ENCODE peak calls at places on chromosomes 6 and 20, in seven cellular contexts. One of them, this sample, is unnamed.

GRCh38 chr6:151763303-151763702 is 44.2 kb upstream of the ESR1 start:
- DNase-seq in mesendoderm: peak; percentile 4
- DNase-seq in IMR-90: peak; percentile 21
- DNase-seq in neuronal stem cell: no peak
- DNase-seq in H1: no peak
- DNase-seq in H9: no peak
- DNase-seq in mesenchymal stem cell: no peak
- DNase-seq in this sample: peak; percentile 66

GRCh38 chr6:72554203-72554564 is 67.7 kb upstream of the KCNQ5 start:
- DNase-seq in mesendoderm: no peak
- DNase-seq in IMR-90: peak; percentile 86
- DNase-seq in neuronal stem cell: no peak
- DNase-seq in H1: no peak
- DNase-seq in H9: no peak
- DNase-seq in mesenchymal stem cell: peak; percentile 35
- DNase-seq in this sample: peak; percentile 72

GRCh38 chr20:21102252-21102609 is 3.9 kb downstream of the LINC00237 start:
- DNase-seq in mesendoderm: peak; percentile 74
- DNase-seq in IMR-90: no peak
- DNase-seq in neuronal stem cell: no peak
- DNase-seq in H1: no peak
- DNase-seq in H9: peak; percentile 57
- DNase-seq in mesenchymal stem cell: no peak
- DNase-seq in this sample: no peak

GRCh38 chr6:40792183-40792582 is 205.0 kb upstream of the LRFN2 start:
- DNase-seq in mesendoderm: no peak
- DNase-seq in IMR-90: no peak
- DNase-seq in neuronal stem cell: no peak
- DNase-seq in H1: no peak
- DNase-seq in H9: no peak
- DNase-seq in mesenchymal stem cell: no peak
- DNase-seq in this sample: no peak

GRCh38 chr6:21731411-21732031 is 138.0 kb downstream of the SOX4 start:
- DNase-seq in mesendoderm: peak; percentile 52
- DNase-seq in IMR-90: peak; percentile 61
- DNase-seq in neuronal stem cell: no peak
- DNase-seq in H1: no peak
- DNase-seq in H9: no peak
- DNase-seq in mesenchymal stem cell: no peak
- DNase-seq in this sample: peak; percentile 36

GRCh38 chr6:12313992-12314589 is 23.9 kb downstream of the EDN1 start:
- DNase-seq in mesendoderm: no peak
- DNase-seq in IMR-90: peak; percentile 35
- DNase-seq in neuronal stem cell: no peak
- DNase-seq in H1: no peak
- DNase-seq in H9: no peak
- DNase-seq in mesenchymal stem cell: no peak
- DNase-seq in this sample: peak; percentile 33

GRCh38 chr6:73722318-73723060 is 26.5 kb downstream of the CD109 start:
- DNase-seq in mesendoderm: no peak
- DNase-seq in IMR-90: peak; percentile 93
- DNase-seq in neuronal stem cell: no peak
- DNase-seq in H1: no peak
- DNase-seq in H9: no peak
- DNase-seq in mesenchymal stem cell: peak; percentile 95
- DNase-seq in this sample: peak; percentile 29

GRCh38 chr20:20229595-20229994 is 138.3 kb upstream of the INSM1 start:
- DNase-seq in mesendoderm: no peak
- DNase-seq in IMR-90: no peak
- DNase-seq in neuronal stem cell: no peak
- DNase-seq in H1: no peak
- DNase-seq in H9: no peak
- DNase-seq in mesenchymal stem cell: no peak
- DNase-seq in this sample: no peak

GRCh38 chr6:148164645-148165044 is 178.0 kb upstream of the SASH1 start:
- DNase-seq in mesendoderm: no peak
- DNase-seq in IMR-90: no peak
- DNase-seq in neuronal stem cell: no peak
- DNase-seq in H1: no peak
- DNase-seq in H9: no peak
- DNase-seq in mesenchymal stem cell: no peak
- DNase-seq in this sample: no peak

GRCh38 chr6:118617350-118617957 is 33.9 kb downstream of the CEP85L start:
- DNase-seq in mesendoderm: no peak
- DNase-seq in IMR-90: no peak
- DNase-seq in neuronal stem cell: no peak
- DNase-seq in H1: no peak
- DNase-seq in H9: no peak
- DNase-seq in mesenchymal stem cell: no peak
- DNase-seq in this sample: no peak

GRCh38 chr20:52905235-52905634 is 66.9 kb upstream of the TSHZ2 start:
- DNase-seq in mesendoderm: peak; percentile 12
- DNase-seq in IMR-90: no peak
- DNase-seq in neuronal stem cell: no peak
- DNase-seq in H1: no peak
- DNase-seq in H9: no peak
- DNase-seq in mesenchymal stem cell: no peak
- DNase-seq in this sample: no peak

GRCh38 chr20:32456869-32457421 is 98.8 kb downstream of the ASXL1 start:
- DNase-seq in mesendoderm: peak; percentile 78
- DNase-seq in IMR-90: peak; percentile 17
- DNase-seq in neuronal stem cell: peak; percentile 75
- DNase-seq in H1: no peak
- DNase-seq in H9: peak; percentile 79
- DNase-seq in mesenchymal stem cell: peak; percentile 76
- DNase-seq in this sample: no peak

GRCh38 chr6:27617700-27618689 is 145.1 kb upstream of the ZNF184 start:
- DNase-seq in mesendoderm: peak; percentile 90
- DNase-seq in IMR-90: peak; percentile 9
- DNase-seq in neuronal stem cell: no peak
- DNase-seq in H1: no peak
- DNase-seq in H9: peak; percentile 61
- DNase-seq in mesenchymal stem cell: peak; percentile 62
- DNase-seq in this sample: peak; percentile 55

GRCh38 chr6:111591370-111591900 is 14.2 kb downstream of the TRAF3IP2 start:
- DNase-seq in mesendoderm: no peak
- DNase-seq in IMR-90: peak; percentile 100
- DNase-seq in neuronal stem cell: no peak
- DNase-seq in H1: no peak
- DNase-seq in H9: no peak
- DNase-seq in mesenchymal stem cell: peak; percentile 99
- DNase-seq in this sample: peak; percentile 86

GRCh38 chr6:125797934-125798444 is 7.2 kb downstream of the NCOA7 start:
- DNase-seq in mesendoderm: peak; percentile 35
- DNase-seq in IMR-90: no peak
- DNase-seq in neuronal stem cell: no peak
- DNase-seq in H1: no peak
- DNase-seq in H9: no peak
- DNase-seq in mesenchymal stem cell: no peak
- DNase-seq in this sample: peak; percentile 85

GRCh38 chr6:98946266-98946817 is 1.4 kb downstream of the FBXL4 start:
- DNase-seq in mesendoderm: no peak
- DNase-seq in IMR-90: no peak
- DNase-seq in neuronal stem cell: no peak
- DNase-seq in H1: no peak
- DNase-seq in H9: no peak
- DNase-seq in mesenchymal stem cell: peak; percentile 26
- DNase-seq in this sample: no peak

GRCh38 chr6:118810420-118811027 is 83.4 kb upstream of the ASF1A start:
- DNase-seq in mesendoderm: no peak
- DNase-seq in IMR-90: no peak
- DNase-seq in neuronal stem cell: no peak
- DNase-seq in H1: no peak
- DNase-seq in H9: no peak
- DNase-seq in mesenchymal stem cell: no peak
- DNase-seq in this sample: no peak

GRCh38 chr20:39880890-39881289 is 808.1 kb downstream of the MAFB start:
- DNase-seq in mesendoderm: peak; percentile 41
- DNase-seq in IMR-90: no peak
- DNase-seq in neuronal stem cell: no peak
- DNase-seq in H1: peak; percentile 9
- DNase-seq in H9: peak; percentile 36
- DNase-seq in mesenchymal stem cell: no peak
- DNase-seq in this sample: no peak

GRCh38 chr6:108164815-108165706 is 761 bp upstream of the NR2E1 start:
- DNase-seq in mesendoderm: no peak
- DNase-seq in IMR-90: no peak
- DNase-seq in neuronal stem cell: peak; percentile 49
- DNase-seq in H1: no peak
- DNase-seq in H9: peak; percentile 74
- DNase-seq in mesenchymal stem cell: no peak
- DNase-seq in this sample: no peak

GRCh38 chr20:50314936-50315335 is 124.3 kb downstream of the CEBPB start:
- DNase-seq in mesendoderm: no peak
- DNase-seq in IMR-90: no peak
- DNase-seq in neuronal stem cell: no peak
- DNase-seq in H1: no peak
- DNase-seq in H9: no peak
- DNase-seq in mesenchymal stem cell: no peak
- DNase-seq in this sample: no peak

GRCh38 chr20:50318709-50319108 is 128.1 kb downstream of the CEBPB start:
- DNase-seq in mesendoderm: no peak
- DNase-seq in IMR-90: no peak
- DNase-seq in neuronal stem cell: no peak
- DNase-seq in H1: no peak
- DNase-seq in H9: no peak
- DNase-seq in mesenchymal stem cell: no peak
- DNase-seq in this sample: no peak

GRCh38 chr20:50315811-50316551 is 125.4 kb downstream of the CEBPB start:
- DNase-seq in mesendoderm: no peak
- DNase-seq in IMR-90: no peak
- DNase-seq in neuronal stem cell: no peak
- DNase-seq in H1: no peak
- DNase-seq in H9: no peak
- DNase-seq in mesenchymal stem cell: no peak
- DNase-seq in this sample: no peak

GRCh38 chr20:50317644-50318043 is 127.0 kb downstream of the CEBPB start:
- DNase-seq in mesendoderm: no peak
- DNase-seq in IMR-90: no peak
- DNase-seq in neuronal stem cell: no peak
- DNase-seq in H1: no peak
- DNase-seq in H9: no peak
- DNase-seq in mesenchymal stem cell: no peak
- DNase-seq in this sample: no peak

DNA sequence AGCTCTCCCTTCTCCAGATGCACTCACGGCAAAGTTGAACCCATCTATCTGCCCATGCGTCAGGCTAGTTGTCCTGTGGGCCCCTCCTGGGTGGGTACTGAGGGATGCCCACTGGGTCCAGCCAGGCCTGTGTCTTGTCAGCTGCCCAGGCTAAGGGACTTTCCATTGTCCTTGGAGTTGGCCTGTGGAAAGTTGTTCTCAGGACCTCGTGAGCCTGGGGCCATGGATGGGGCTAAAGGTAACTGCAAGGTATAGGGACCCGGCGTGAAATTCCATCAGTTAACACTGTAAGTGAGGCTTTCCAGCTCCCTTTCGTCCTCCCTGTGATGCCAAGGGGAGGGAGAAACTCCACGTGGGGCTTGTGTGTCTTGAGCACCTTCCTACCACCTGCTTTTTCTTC is 126.5 kb downstream of the CEBPB start:
- DNase-seq in mesendoderm: no peak
- DNase-seq in IMR-90: no peak
- DNase-seq in neuronal stem cell: no peak
- DNase-seq in H1: no peak
- DNase-seq in H9: no peak
- DNase-seq in mesenchymal stem cell: no peak
- DNase-seq in this sample: no peak
- H3K27ac ChIP-seq in mesendoderm: no peak overlapping the region
- H3K27ac ChIP-seq in IMR-90: no peak overlapping the region
- H3K27ac ChIP-seq in neuronal stem cell: no peak overlapping the region
- H3K27ac ChIP-seq in H1: no peak overlapping the region
- H3K27ac ChIP-seq in H9: no peak overlapping the region
- H3K27ac ChIP-seq in mesenchymal stem cell: no peak overlapping the region
- H3K27ac ChIP-seq in this sample: no peak overlapping the region

GRCh38 chr6:143678980-143679379 is 1.2 kb downstream of the PHACTR2 start:
- DNase-seq in mesendoderm: peak; percentile 50
- DNase-seq in IMR-90: no peak
- DNase-seq in neuronal stem cell: no peak
- DNase-seq in H1: no peak
- DNase-seq in H9: no peak
- DNase-seq in mesenchymal stem cell: no peak
- DNase-seq in this sample: no peak

GRCh38 chr6:143677891-143678737 is at the start of gene PHACTR2:
- DNase-seq in mesendoderm: peak; percentile 97
- DNase-seq in IMR-90: peak; percentile 71
- DNase-seq in neuronal stem cell: peak; percentile 90
- DNase-seq in H1: peak; percentile 71
- DNase-seq in H9: peak; percentile 85
- DNase-seq in mesenchymal stem cell: peak; percentile 77
- DNase-seq in this sample: peak; percentile 58

GRCh38 chr6:143676437-143677045 is 1.2 kb upstream of the PHACTR2 start:
- DNase-seq in mesendoderm: peak; percentile 75
- DNase-seq in IMR-90: no peak
- DNase-seq in neuronal stem cell: no peak
- DNase-seq in H1: no peak
- DNase-seq in H9: no peak
- DNase-seq in mesenchymal stem cell: no peak
- DNase-seq in this sample: no peak

GRCh38 chr6:143675946-143676345 is 1.8 kb upstream of the PHACTR2 start:
- DNase-seq in mesendoderm: peak; percentile 52
- DNase-seq in IMR-90: peak; percentile 56
- DNase-seq in neuronal stem cell: no peak
- DNase-seq in H1: no peak
- DNase-seq in H9: no peak
- DNase-seq in mesenchymal stem cell: peak; percentile 46
- DNase-seq in this sample: peak; percentile 95

DNA sequence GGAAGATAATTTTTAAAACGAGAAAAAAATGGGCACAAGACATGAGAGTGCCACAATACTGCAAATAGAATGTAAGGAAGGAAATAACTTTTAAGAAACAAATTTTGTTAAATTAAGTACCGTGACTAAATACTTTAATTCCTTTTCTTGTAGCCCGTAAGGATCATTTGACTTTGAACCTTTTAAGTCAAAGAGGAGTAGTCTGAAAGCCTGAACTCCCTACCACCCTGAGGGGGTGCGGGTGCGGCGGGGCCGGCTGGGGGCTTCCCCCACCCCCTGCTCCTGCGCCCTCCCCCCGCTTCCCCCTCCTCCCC is 231 bp upstream of the PHACTR2 start:
- DNase-seq in mesendoderm: no peak
- DNase-seq in IMR-90: no peak
- DNase-seq in neuronal stem cell: no peak
- DNase-seq in H1: no peak
- DNase-seq in H9: no peak
- DNase-seq in mesenchymal stem cell: no peak
- DNase-seq in this sample: no peak
- H3K4me1 ChIP-seq in mesendoderm: peaks cover 8% of the 10 kb centered on the region
- H3K4me1 ChIP-seq in IMR-90: peaks cover 10% of the 10 kb centered on the region
- H3K4me1 ChIP-seq in neuronal stem cell: peaks cover 29% of the 10 kb centered on the region
- H3K4me1 ChIP-seq in H1: peaks cover 11% of the 10 kb centered on the region
- H3K4me1 ChIP-seq in H9: peaks cover 13% of the 10 kb centered on the region
- H3K4me1 ChIP-seq in mesenchymal stem cell: peaks cover 4% of the 10 kb centered on the region
- H3K4me1 ChIP-seq in this sample: peaks cover 9% of the 10 kb centered on the region

GRCh38 chr6:18784794-18785193 is 397.6 kb downstream of the RNF144B start:
- DNase-seq in mesendoderm: no peak
- DNase-seq in IMR-90: no peak
- DNase-seq in neuronal stem cell: no peak
- DNase-seq in H1: no peak
- DNase-seq in H9: no peak
- DNase-seq in mesenchymal stem cell: no peak
- DNase-seq in this sample: no peak
- H2AK5ac ChIP-seq in mesendoderm: no peak overlapping the region
- H2AK5ac ChIP-seq in IMR-90: no peak overlapping the region
- H2AK5ac ChIP-seq in neuronal stem cell: no peak overlapping the region
- H2AK5ac ChIP-seq in H1: no peak overlapping the region
- H2AK5ac ChIP-seq in H9: no peak overlapping the region
- H2AK5ac ChIP-seq in mesenchymal stem cell: no peak overlapping the region
- H2AK5ac ChIP-seq in this sample: no peak overlapping the region

GRCh38 chr6:70413829-70414494 is 654 bp downstream of the FAM135A start:
- DNase-seq in mesendoderm: peak; percentile 50
- DNase-seq in IMR-90: no peak
- DNase-seq in neuronal stem cell: peak; percentile 17
- DNase-seq in H1: no peak
- DNase-seq in H9: no peak
- DNase-seq in mesenchymal stem cell: peak; percentile 35
- DNase-seq in this sample: peak; percentile 0
- H3K27ac ChIP-seq in mesendoderm: no peak overlapping the region
- H3K27ac ChIP-seq in IMR-90: peak overlapping the region; percentile 81
- H3K27ac ChIP-seq in neuronal stem cell: peak overlapping the region; percentile 56
- H3K27ac ChIP-seq in H1: peak overlapping the region; percentile 81
- H3K27ac ChIP-seq in H9: no peak overlapping the region
- H3K27ac ChIP-seq in mesenchymal stem cell: no peak overlapping the region
- H3K27ac ChIP-seq in this sample: no peak overlapping the region